ENCODE peak calls at places on chromosomes 2 and 18, in six cellular contexts. One of them, this sample, is unnamed. For H3K4me1, the result is how much of the 10 kb centered on the place peaks cover.

GRCh38 chr2:121858406-121858805 is 103.0 kb downstream of the TSN start:
- DNase-seq in Peyer's patch: no peak
- DNase-seq in A549: no peak
- DNase-seq in gastrocnemius medialis: no peak
- DNase-seq in endothelial cell of umbilical vein: no peak
- DNase-seq in sigmoid colon: no peak
- DNase-seq in this sample: no peak

GRCh38 chr2:3706892-3707291 is 3.5 kb downstream of the DCDC2C start:
- DNase-seq in Peyer's patch: no peak
- DNase-seq in A549: no peak
- DNase-seq in gastrocnemius medialis: no peak
- DNase-seq in endothelial cell of umbilical vein: no peak
- DNase-seq in sigmoid colon: no peak
- DNase-seq in this sample: no peak

GRCh38 chr18:75214766-75215515 is 4.3 kb downstream of the TSHZ1 start:
- DNase-seq in Peyer's patch: no peak
- DNase-seq in A549: no peak
- DNase-seq in gastrocnemius medialis: no peak
- DNase-seq in endothelial cell of umbilical vein: no peak
- DNase-seq in sigmoid colon: no peak
- DNase-seq in this sample: no peak

GRCh38 chr18:69659142-69659651 is 258.5 kb downstream of the DOK6 start:
- DNase-seq in Peyer's patch: no peak
- DNase-seq in A549: no peak
- DNase-seq in gastrocnemius medialis: no peak
- DNase-seq in endothelial cell of umbilical vein: no peak
- DNase-seq in sigmoid colon: no peak
- DNase-seq in this sample: no peak

GRCh38 chr2:584863-585823 is 92.1 kb downstream of the TMEM18 start:
- DNase-seq in Peyer's patch: no peak
- DNase-seq in A549: no peak
- DNase-seq in gastrocnemius medialis: no peak
- DNase-seq in endothelial cell of umbilical vein: no peak
- DNase-seq in sigmoid colon: no peak
- DNase-seq in this sample: no peak

GRCh38 chr2:98822301-98823164 is 91.6 kb upstream of the MGAT4A start:
- DNase-seq in Peyer's patch: peak
- DNase-seq in A549: no peak
- DNase-seq in gastrocnemius medialis: no peak
- DNase-seq in endothelial cell of umbilical vein: peak
- DNase-seq in sigmoid colon: no peak
- DNase-seq in this sample: no peak

GRCh38 chr2:214203199-214203598 is 207.7 kb upstream of the VWC2L start:
- DNase-seq in Peyer's patch: no peak
- DNase-seq in A549: no peak
- DNase-seq in gastrocnemius medialis: no peak
- DNase-seq in endothelial cell of umbilical vein: no peak
- DNase-seq in sigmoid colon: no peak
- DNase-seq in this sample: no peak

GRCh38 chr18:8952796-8953760 is 149.4 kb upstream of the NDUFV2 start:
- DNase-seq in Peyer's patch: no peak
- DNase-seq in A549: no peak
- DNase-seq in gastrocnemius medialis: no peak
- DNase-seq in endothelial cell of umbilical vein: no peak
- DNase-seq in sigmoid colon: no peak
- DNase-seq in this sample: no peak

GRCh38 chr2:98091738-98092137 is 4.8 kb downstream of the VWA3B start:
- DNase-seq in Peyer's patch: no peak
- DNase-seq in A549: no peak
- DNase-seq in gastrocnemius medialis: no peak
- DNase-seq in endothelial cell of umbilical vein: no peak
- DNase-seq in sigmoid colon: no peak
- DNase-seq in this sample: no peak

GRCh38 chr18:46302866-46303485 is 198.8 kb downstream of the HAUS1 start:
- DNase-seq in Peyer's patch: no peak
- DNase-seq in A549: no peak
- DNase-seq in gastrocnemius medialis: no peak
- DNase-seq in endothelial cell of umbilical vein: no peak
- DNase-seq in sigmoid colon: no peak
- DNase-seq in this sample: no peak

DNA sequence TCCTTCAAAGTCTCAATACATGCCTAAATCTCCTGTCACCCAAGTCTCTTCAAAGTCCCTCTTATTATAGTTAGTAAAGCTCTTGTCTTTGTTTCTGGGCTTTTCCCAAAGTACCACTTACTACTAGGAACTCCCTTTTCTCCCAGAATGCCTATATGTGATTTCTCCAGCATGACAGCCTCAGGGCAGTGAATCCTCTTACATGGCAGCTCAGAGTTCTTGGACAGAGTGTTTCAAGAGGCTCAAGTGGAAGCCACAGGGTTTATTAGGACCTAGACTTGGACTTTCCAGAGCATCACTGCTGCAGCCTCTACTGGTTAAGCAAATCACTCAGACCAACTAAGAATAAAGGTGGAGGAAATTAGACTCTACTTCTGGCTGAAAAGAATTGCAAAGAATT is 98.9 kb downstream of the CSRNP3 start:
- DNase-seq in Peyer's patch: no peak
- DNase-seq in A549: no peak
- DNase-seq in gastrocnemius medialis: no peak
- DNase-seq in endothelial cell of umbilical vein: no peak
- DNase-seq in sigmoid colon: no peak
- DNase-seq in this sample: no peak
- H3K4me1 ChIP-seq in Peyer's patch: under half
- H3K4me1 ChIP-seq in A549: under half
- H3K4me1 ChIP-seq in gastrocnemius medialis: under half
- H3K4me1 ChIP-seq in endothelial cell of umbilical vein: under half
- H3K4me1 ChIP-seq in sigmoid colon: under half
- H3K4me1 ChIP-seq in this sample: under half

DNA sequence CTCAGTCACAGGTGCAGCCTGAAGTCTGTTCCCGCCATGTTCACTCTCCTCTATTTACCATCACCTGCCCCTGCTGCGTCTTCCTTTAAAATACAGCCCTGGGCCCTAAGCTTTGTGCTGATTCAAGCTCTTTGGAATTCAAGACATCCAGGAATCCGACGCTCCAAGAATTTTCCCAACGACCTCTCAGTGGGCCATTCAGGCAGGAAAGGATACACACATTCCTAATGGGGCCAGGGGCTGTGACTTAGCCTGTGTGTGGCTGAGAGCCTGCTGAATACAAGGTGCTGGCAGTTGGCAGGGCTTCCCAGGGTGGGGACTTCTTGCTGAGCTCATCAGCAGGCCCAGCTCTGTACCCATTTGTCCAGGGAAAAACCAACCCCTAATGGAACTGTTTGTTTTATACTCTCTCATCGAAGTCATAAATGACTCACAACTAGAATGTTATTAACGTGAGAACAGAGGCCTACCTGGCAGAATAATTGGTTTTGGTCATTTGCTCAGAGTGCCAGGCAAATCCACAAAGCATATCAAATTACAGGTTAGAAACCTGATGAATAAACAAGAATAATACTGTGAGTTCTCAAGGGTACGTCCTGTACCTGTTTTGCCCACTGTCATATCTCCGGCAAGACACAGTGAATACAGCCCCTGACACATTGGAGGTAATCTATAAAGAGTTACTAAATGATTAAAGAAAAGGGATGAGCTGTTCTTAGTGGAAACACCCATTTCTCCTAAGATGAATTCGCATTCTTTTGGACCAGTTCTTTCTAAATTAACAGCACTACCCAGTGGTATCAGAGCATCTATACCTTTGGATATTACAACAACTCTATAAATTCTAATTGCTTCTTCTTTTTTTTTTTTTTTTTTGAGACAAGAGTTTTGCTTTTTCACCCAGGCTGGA is 12.6 kb upstream of the KCMF1 start:
- DNase-seq in Peyer's patch: peak
- DNase-seq in A549: peak
- DNase-seq in gastrocnemius medialis: peak
- DNase-seq in endothelial cell of umbilical vein: peak
- DNase-seq in sigmoid colon: peak
- DNase-seq in this sample: no peak
- TF ChIP-seq POLR2A in Peyer's patch: peak
- TF ChIP-seq POLR2A in A549: no peak
- TF ChIP-seq POLR2A in gastrocnemius medialis: no peak
- TF ChIP-seq POLR2A in endothelial cell of umbilical vein: no peak
- TF ChIP-seq POLR2A in sigmoid colon: no peak
- TF ChIP-seq POLR2A in this sample: no peak

GRCh38 chr2:220310326-220310936 is 683.0 kb downstream of the SLC4A3 start:
- DNase-seq in Peyer's patch: no peak
- DNase-seq in A549: no peak
- DNase-seq in gastrocnemius medialis: no peak
- DNase-seq in endothelial cell of umbilical vein: no peak
- DNase-seq in sigmoid colon: no peak
- DNase-seq in this sample: no peak

GRCh38 chr2:220309215-220309614 is 681.8 kb downstream of the SLC4A3 start:
- DNase-seq in Peyer's patch: no peak
- DNase-seq in A549: no peak
- DNase-seq in gastrocnemius medialis: no peak
- DNase-seq in endothelial cell of umbilical vein: no peak
- DNase-seq in sigmoid colon: no peak
- DNase-seq in this sample: no peak
- H3K4me1 ChIP-seq in Peyer's patch: under half
- H3K4me1 ChIP-seq in A549: under half
- H3K4me1 ChIP-seq in gastrocnemius medialis: under half
- H3K4me1 ChIP-seq in endothelial cell of umbilical vein: under half
- H3K4me1 ChIP-seq in sigmoid colon: under half
- H3K4me1 ChIP-seq in this sample: under half

GRCh38 chr18:58416014-58416703 is 212.7 kb downstream of the ALPK2 start:
- DNase-seq in Peyer's patch: no peak
- DNase-seq in A549: no peak
- DNase-seq in gastrocnemius medialis: no peak
- DNase-seq in endothelial cell of umbilical vein: no peak
- DNase-seq in sigmoid colon: no peak
- DNase-seq in this sample: no peak
- TF ChIP-seq POLR2A in Peyer's patch: no peak
- TF ChIP-seq POLR2A in A549: no peak
- TF ChIP-seq POLR2A in gastrocnemius medialis: no peak
- TF ChIP-seq POLR2A in endothelial cell of umbilical vein: no peak
- TF ChIP-seq POLR2A in sigmoid colon: no peak
- TF ChIP-seq POLR2A in this sample: no peak

DNA sequence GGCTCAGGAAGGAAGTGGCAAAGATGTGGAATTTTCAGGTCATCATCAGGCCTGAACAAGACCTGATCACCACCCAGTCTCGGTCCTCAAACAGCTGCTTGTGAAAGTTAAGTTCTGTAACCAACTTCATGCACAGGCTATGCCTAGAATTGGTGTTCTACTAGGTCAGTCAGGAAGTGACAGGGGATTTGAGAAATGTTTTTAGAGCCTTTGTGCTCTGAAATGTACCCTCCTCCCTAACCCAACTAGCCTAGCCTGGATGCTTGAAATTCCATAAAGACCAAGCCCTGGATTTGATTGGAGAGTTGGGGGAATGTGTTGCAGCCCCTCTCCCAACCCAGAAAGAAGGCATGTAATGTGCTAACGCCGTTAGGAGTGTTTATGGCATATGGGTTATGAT is 63.3 kb downstream of the TGOLN2 start:
- DNase-seq in Peyer's patch: no peak
- DNase-seq in A549: no peak
- DNase-seq in gastrocnemius medialis: no peak
- DNase-seq in endothelial cell of umbilical vein: peak
- DNase-seq in sigmoid colon: no peak
- DNase-seq in this sample: no peak
- H3K4me1 ChIP-seq in Peyer's patch: under half
- H3K4me1 ChIP-seq in A549: under half
- H3K4me1 ChIP-seq in gastrocnemius medialis: under half
- H3K4me1 ChIP-seq in endothelial cell of umbilical vein: under half
- H3K4me1 ChIP-seq in sigmoid colon: under half
- H3K4me1 ChIP-seq in this sample: under half

DNA sequence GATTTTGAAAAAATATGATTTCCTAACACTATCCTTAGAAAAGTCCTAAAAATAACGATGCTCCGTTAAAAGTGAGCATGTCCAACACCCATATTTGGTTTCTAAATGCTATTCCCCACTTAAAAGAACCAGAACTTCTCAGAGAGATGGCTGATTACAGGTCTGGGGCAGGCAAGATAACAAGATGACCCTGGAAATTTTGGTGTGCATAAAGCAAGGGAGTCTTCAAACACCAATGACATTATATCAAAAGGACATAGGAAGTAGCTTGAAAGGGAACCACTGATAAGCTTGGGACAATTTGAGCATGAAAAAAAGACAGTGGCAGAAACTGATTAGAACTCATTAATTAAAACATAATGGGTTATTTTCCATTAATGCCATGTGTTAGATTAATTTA is 17.9 kb downstream of the STK17B start:
- DNase-seq in Peyer's patch: no peak
- DNase-seq in A549: no peak
- DNase-seq in gastrocnemius medialis: no peak
- DNase-seq in endothelial cell of umbilical vein: no peak
- DNase-seq in sigmoid colon: no peak
- DNase-seq in this sample: no peak
- TF ChIP-seq POLR2A in Peyer's patch: no peak
- TF ChIP-seq POLR2A in A549: no peak
- TF ChIP-seq POLR2A in gastrocnemius medialis: no peak
- TF ChIP-seq POLR2A in endothelial cell of umbilical vein: no peak
- TF ChIP-seq POLR2A in sigmoid colon: no peak
- TF ChIP-seq POLR2A in this sample: no peak

GRCh38 chr2:241984271-241984655 is 114.7 kb downstream of the RTP5 start:
- DNase-seq in Peyer's patch: peak
- DNase-seq in A549: no peak
- DNase-seq in gastrocnemius medialis: no peak
- DNase-seq in endothelial cell of umbilical vein: no peak
- DNase-seq in sigmoid colon: no peak
- DNase-seq in this sample: no peak

GRCh38 chr2:241984658-241985057 is 115.1 kb downstream of the RTP5 start:
- DNase-seq in Peyer's patch: no peak
- DNase-seq in A549: no peak
- DNase-seq in gastrocnemius medialis: no peak
- DNase-seq in endothelial cell of umbilical vein: no peak
- DNase-seq in sigmoid colon: no peak
- DNase-seq in this sample: no peak

GRCh38 chr2:241987726-241988125 is 118.2 kb downstream of the RTP5 start:
- DNase-seq in Peyer's patch: peak
- DNase-seq in A549: no peak
- DNase-seq in gastrocnemius medialis: no peak
- DNase-seq in endothelial cell of umbilical vein: no peak
- DNase-seq in sigmoid colon: no peak
- DNase-seq in this sample: no peak

GRCh38 chr2:241986836-241987641 is 117.5 kb downstream of the RTP5 start:
- DNase-seq in Peyer's patch: peak
- DNase-seq in A549: no peak
- DNase-seq in gastrocnemius medialis: no peak
- DNase-seq in endothelial cell of umbilical vein: no peak
- DNase-seq in sigmoid colon: no peak
- DNase-seq in this sample: no peak

GRCh38 chr2:241985986-241986329 is 116.4 kb downstream of the RTP5 start:
- DNase-seq in Peyer's patch: peak
- DNase-seq in A549: no peak
- DNase-seq in gastrocnemius medialis: no peak
- DNase-seq in endothelial cell of umbilical vein: no peak
- DNase-seq in sigmoid colon: no peak
- DNase-seq in this sample: no peak
- H3K4me1 ChIP-seq in Peyer's patch: under half
- H3K4me1 ChIP-seq in A549: under half
- H3K4me1 ChIP-seq in gastrocnemius medialis: under half
- H3K4me1 ChIP-seq in endothelial cell of umbilical vein: under half
- H3K4me1 ChIP-seq in sigmoid colon: under half
- H3K4me1 ChIP-seq in this sample: under half